ENCODE peak calls at places on chromosome 7, in seven cellular contexts. W is GM13977; H is IMR-90; L is endothelial cell; F is foreskin fibroblast; R is OCI-LY7; C is CD4-positive, alpha-beta T cell. E is an unnamed sample.

GRCh38 chr7:26279405-26279804 is 12.3 kb upstream of the SNX10 start:
- DNase-seq in W (no peak), H (no peak), L (no peak), F (no peak), R (no peak), C (no peak), E (no peak)

GRCh38 chr7:73702226-73702625 is 17.2 kb downstream of the STX1A start:
- DNase-seq in W (no peak), H (no peak), L (no peak), F (no peak), R (no peak), C (no peak), E (no peak)

GRCh38 chr7:29426587-29426986 is 137.0 kb upstream of the PRR15 start:
- DNase-seq in W (no peak), H (no peak), L (no peak), F (no peak), R (no peak), C (no peak), E (no peak)

GRCh38 chr7:118185163-118185860 is 1.3 kb downstream of the LSM8 start:
- DNase-seq in W (no peak), H (peak; percentile 40), L (no peak), F (no peak), R (peak; percentile 19), C (no peak), E (no peak)

GRCh38 chr7:107049971-107050532 is 5.5 kb downstream of the PRKAR2B start:
- DNase-seq in W (no peak), H (no peak), L (no peak), F (no peak), R (peak; percentile 54), C (no peak), E (no peak)

GRCh38 chr7:14195896-14196295 is 206.4 kb upstream of the ETV1 start:
- DNase-seq in W (no peak), H (no peak), L (no peak), F (no peak), R (no peak), C (no peak), E (no peak)

GRCh38 chr7:155644971-155645509 is 579 bp downstream of the RBM33 start:
- DNase-seq in W (peak; percentile 60), H (no peak), L (no peak), F (peak; percentile 26), R (peak; percentile 67), C (peak; percentile 34), E (no peak)

GRCh38 chr7:105951597-105951996 is 11.5 kb upstream of the CDHR3 start:
- DNase-seq in W (no peak), H (no peak), L (no peak), F (no peak), R (no peak), C (no peak), E (no peak)

GRCh38 chr7:7912937-7913336 is 55.7 kb upstream of the GLCCI1 start:
- DNase-seq in W (no peak), H (no peak), L (no peak), F (no peak), R (no peak), C (no peak), E (no peak)

GRCh38 chr7:25262586-25262985 is 34.3 kb upstream of the NPVF start:
- DNase-seq in W (no peak), H (no peak), L (no peak), F (no peak), R (no peak), C (no peak), E (no peak)

GRCh38 chr7:28362812-28363211 is 49.5 kb upstream of the CREB5 start:
- DNase-seq in W (no peak), H (no peak), L (no peak), F (no peak), R (no peak), C (no peak), E (no peak)
- TF ChIP-seq CTCF in W (peak; percentile 15), H (no peak), L (no peak), F (no peak), R (peak; percentile 65), C (no peak), E (no peak)

DNA sequence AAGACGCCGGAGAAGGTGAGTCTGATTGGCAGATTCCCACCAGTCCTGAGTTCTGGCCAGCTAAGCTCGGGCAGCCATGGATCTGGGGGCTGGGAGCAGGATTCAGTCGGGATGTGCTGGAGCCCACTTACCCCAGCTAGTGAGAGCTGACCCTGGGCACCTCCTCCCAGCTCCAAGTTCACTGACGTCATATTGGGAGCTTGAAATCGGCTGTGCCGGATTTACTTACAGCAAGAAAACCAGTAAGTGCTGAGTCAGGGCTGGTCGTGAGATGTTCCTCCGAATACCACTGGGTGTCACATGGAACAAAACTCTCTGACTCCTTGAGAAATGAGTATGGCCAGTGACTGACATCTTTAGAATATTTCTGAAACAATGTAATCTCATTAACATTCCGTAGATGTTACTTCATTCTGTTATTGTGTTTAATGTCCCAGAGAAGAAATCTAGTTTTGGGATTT is 621.2 kb downstream of the SDK1 start:
- DNase-seq in W (no peak), H (peak; percentile 90), L (peak; percentile 7), F (peak; percentile 72), R (peak; percentile 1), C (no peak), E (no peak)
- TF ChIP-seq CTCF in W (no peak), H (no peak), L (no peak), F (no peak), R (peak; percentile 18), C (no peak), E (no peak)

GRCh38 chr7:3244241-3244814 is 56.7 kb upstream of the SDK1 start:
- DNase-seq in W (no peak), H (peak; percentile 92), L (no peak), F (peak; percentile 79), R (no peak), C (no peak), E (no peak)
- TF ChIP-seq CTCF in W (no peak), H (no peak), L (no peak), F (no peak), R (no peak), C (no peak), E (no peak)

DNA sequence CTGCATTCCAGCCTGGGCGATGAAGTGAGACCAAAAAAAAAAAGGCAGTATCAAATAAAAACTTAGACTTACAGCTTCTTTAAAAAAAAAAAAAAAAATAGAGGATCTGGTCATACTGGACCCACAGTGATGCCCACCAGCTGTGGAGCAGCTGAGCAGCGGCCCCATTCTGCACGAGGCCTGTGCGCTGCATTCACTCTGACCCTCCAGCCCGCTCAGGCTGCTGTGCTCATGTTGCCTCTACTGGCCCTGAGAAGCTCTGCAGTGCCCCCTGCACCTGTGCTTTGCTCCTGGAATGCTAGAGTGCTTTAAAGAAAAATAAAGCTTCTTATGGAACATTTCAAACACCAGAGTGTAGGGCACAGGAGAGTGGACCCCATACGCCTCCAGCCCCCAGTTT is 33.2 kb downstream of the TMEM120A start:
- DNase-seq in W (no peak), H (no peak), L (no peak), F (no peak), R (peak; percentile 9), C (no peak), E (no peak)
- TF ChIP-seq CTCF in W (peak; percentile 15), H (no peak), L (no peak), F (no peak), R (peak; percentile 29), C (no peak), E (no peak)